ENCODE peak calls at places on chromosomes 6 and 20, in seven cellular contexts. T, H, O, U, K, S and B are unnamed samples.

GRCh38 chr6:163529605-163530004 is 115.1 kb downstream of the QKI start:
- DNase-seq in T (no peak), H (no peak), O (peak; percentile 86), U (peak; percentile 9), K (no peak), S (no peak), B (no peak)

GRCh38 chr6:68094070-68094469 is 541.0 kb upstream of the ADGRB3 start:
- DNase-seq in T (no peak), H (no peak), O (no peak), U (no peak), K (no peak), S (no peak), B (no peak)

GRCh38 chr6:157669747-157670216 is 153.3 kb upstream of the SNX9 start:
- DNase-seq in T (peak; percentile 2), H (peak; percentile 61), O (peak; percentile 61), U (peak; percentile 56), K (no peak), S (no peak), B (peak; percentile 78)

GRCh38 chr6:135212935-135213334 is 31.8 kb downstream of the MYB start:
- DNase-seq in T (no peak), H (no peak), O (peak; percentile 45), U (no peak), K (no peak), S (no peak), B (no peak)

GRCh38 chr6:67683960-67684359 is 951.1 kb upstream of the ADGRB3 start:
- DNase-seq in T (no peak), H (no peak), O (peak; percentile 74), U (no peak), K (no peak), S (no peak), B (no peak)

GRCh38 chr6:11083956-11084355 is 9.7 kb upstream of the SMIM13 start:
- DNase-seq in T (no peak), H (no peak), O (no peak), U (no peak), K (no peak), S (no peak), B (no peak)

GRCh38 chr6:21198032-21198640 is 395.4 kb upstream of the SOX4 start:
- DNase-seq in T (no peak), H (no peak), O (no peak), U (no peak), K (no peak), S (no peak), B (no peak)

GRCh38 chr6:154247119-154247814 is 109.3 kb downstream of the IPCEF1 start:
- DNase-seq in T (no peak), H (no peak), O (no peak), U (no peak), K (no peak), S (peak; percentile 58), B (no peak)

GRCh38 chr6:2630362-2630761 is 120.4 kb downstream of the MYLK4 start:
- DNase-seq in T (no peak), H (no peak), O (peak; percentile 95), U (peak; percentile 90), K (peak; percentile 72), S (no peak), B (no peak)

GRCh38 chr6:35583893-35584688 is 71.4 kb upstream of the TULP1 start:
- DNase-seq in T (peak; percentile 61), H (peak; percentile 39), O (peak; percentile 64), U (peak; percentile 81), K (no peak), S (peak; percentile 79), B (no peak)
- H3K27ac ChIP-seq in T (no peak overlapping the region), H (peak overlapping the region; percentile 18), O (no peak overlapping the region), U (no peak overlapping the region), K (peak overlapping the region; percentile 67), S (no peak overlapping the region), B (peak overlapping the region; percentile 96)

GRCh38 chr6:129575378-129576118 is 134.4 kb downstream of the ARHGAP18 start:
- DNase-seq in T (no peak), H (no peak), O (peak; percentile 65), U (peak; percentile 27), K (no peak), S (no peak), B (peak; percentile 12)

GRCh38 chr6:129576456-129576855 is 133.5 kb downstream of the ARHGAP18 start:
- DNase-seq in T (no peak), H (no peak), O (no peak), U (no peak), K (no peak), S (no peak), B (no peak)

GRCh38 chr6:129578315-129578714 is 131.7 kb downstream of the ARHGAP18 start:
- DNase-seq in T (no peak), H (no peak), O (no peak), U (no peak), K (no peak), S (no peak), B (no peak)

GRCh38 chr6:129577691-129578090 is 132.3 kb downstream of the ARHGAP18 start:
- DNase-seq in T (no peak), H (no peak), O (no peak), U (no peak), K (no peak), S (no peak), B (no peak)
- H3K27ac ChIP-seq in T (no peak overlapping the region), H (no peak overlapping the region), O (no peak overlapping the region), U (no peak overlapping the region), K (no peak overlapping the region), S (no peak overlapping the region), B (no peak overlapping the region)

DNA sequence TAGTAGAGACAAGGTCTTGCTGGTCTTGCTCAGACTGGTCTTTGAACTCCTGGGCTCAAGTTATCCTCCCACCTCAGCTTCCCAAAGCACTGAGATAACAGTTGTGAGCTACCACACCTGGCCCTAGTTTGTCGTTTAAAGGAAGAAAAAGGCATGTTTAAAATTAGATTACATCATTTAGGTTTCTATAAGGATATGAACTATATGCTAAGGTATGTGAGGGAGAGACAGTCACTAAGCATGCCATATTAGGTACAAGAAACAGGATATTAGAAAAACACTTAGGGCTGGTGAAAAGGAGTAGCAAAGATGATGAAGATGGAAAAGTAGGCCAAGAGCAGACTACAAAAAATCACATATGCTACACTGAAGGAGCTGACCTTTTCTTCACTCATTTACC is 106.4 kb downstream of the ASCC3 start:
- DNase-seq in T (no peak), H (no peak), O (no peak), U (no peak), K (no peak), S (no peak), B (no peak)
- H3K27ac ChIP-seq in T (no peak overlapping the region), H (no peak overlapping the region), O (no peak overlapping the region), U (no peak overlapping the region), K (peak overlapping the region; percentile 62), S (no peak overlapping the region), B (no peak overlapping the region)

GRCh38 chr6:3742426-3743344 is 8.8 kb downstream of the PXDC1 start:
- DNase-seq in T (peak; percentile 83), H (peak; percentile 72), O (peak; percentile 63), U (peak; percentile 81), K (no peak), S (peak; percentile 89), B (peak; percentile 75)
- H3K27ac ChIP-seq in T (no peak overlapping the region), H (peak overlapping the region; percentile 56), O (peak overlapping the region; percentile 50), U (no peak overlapping the region), K (peak overlapping the region; percentile 65), S (no peak overlapping the region), B (peak overlapping the region; percentile 0)

DNA sequence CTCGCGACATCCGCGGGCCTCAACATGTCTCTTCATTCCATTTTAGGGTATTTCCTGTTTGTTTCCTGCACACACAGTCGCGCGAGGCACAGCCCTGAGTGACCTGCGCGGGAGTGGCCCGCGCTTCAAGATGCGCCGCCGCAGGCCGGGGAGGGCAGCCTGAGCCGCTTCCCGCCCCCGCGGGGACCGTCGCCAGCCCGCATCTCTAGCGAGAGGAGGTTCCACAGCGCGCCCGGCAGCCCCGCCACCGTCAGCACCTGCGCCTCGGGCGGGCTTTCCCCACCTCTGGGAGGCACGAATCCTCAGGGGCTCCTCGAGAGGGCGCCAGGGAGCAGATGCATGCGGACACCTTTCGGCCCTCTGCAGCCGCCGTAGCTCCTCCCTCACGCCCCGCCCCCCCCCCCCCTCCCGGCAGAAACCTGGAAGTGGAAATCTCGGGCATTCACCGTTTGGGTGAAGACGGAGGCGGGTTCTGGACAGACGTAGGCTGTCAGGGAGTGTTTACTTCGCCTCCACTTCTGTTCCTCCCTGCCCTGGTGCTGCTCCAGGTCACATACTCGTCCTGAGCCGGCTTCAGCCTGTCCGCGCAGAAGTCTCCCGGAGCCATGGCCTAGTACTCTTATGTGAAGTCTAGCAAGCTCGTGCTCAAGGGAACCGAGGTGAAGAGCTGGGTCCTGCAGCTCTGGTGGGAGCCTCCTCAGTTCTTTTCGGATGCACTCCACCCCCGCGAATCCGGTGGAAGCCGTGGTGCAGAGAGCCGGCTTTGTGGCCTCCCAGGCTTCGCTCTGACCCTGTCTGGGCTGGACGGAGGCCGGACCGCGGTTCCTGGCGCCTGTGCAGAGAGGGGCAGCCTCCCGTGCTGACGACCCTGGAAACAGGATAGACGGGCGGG is 880.5 kb upstream of the DEFB115 start:
- DNase-seq in T (peak; percentile 85), H (peak; percentile 75), O (peak; percentile 53), U (peak; percentile 88), K (peak; percentile 93), S (peak; percentile 94), B (peak; percentile 47)
- H3K27ac ChIP-seq in T (peak overlapping the region; percentile 65), H (peak overlapping the region; percentile 64), O (peak overlapping the region; percentile 36), U (peak overlapping the region; percentile 53), K (peak overlapping the region; percentile 40), S (peak overlapping the region; percentile 78), B (peak overlapping the region; percentile 42)

GRCh38 chr6:167934426-167934864 is 63.0 kb upstream of the KIF25 start:
- DNase-seq in T (no peak), H (no peak), O (no peak), U (no peak), K (no peak), S (no peak), B (no peak)
- H3K27ac ChIP-seq in T (no peak overlapping the region), H (no peak overlapping the region), O (no peak overlapping the region), U (no peak overlapping the region), K (no peak overlapping the region), S (no peak overlapping the region), B (no peak overlapping the region)